ENCODE peak calls at places on chromosomes 4 and X, in four cellular contexts. D, G, V and P are unnamed samples.

GRCh38 chr4:6910340-6910959 is 824 bp downstream of the TBC1D14 start:
- DNase-seq in D (no peak), V (no peak), G (peak), P (no peak)

GRCh38 chr4:120009731-120010130 is 56.9 kb downstream of the MAD2L1 start:
- DNase-seq in V (no peak), D (no peak), G (no peak), P (peak)

GRCh38 chrX:39688576-39689373 is 409.0 kb downstream of the BCOR start:
- DNase-seq in G (peak), D (peak), V (no peak), P (no peak)

GRCh38 chr4:143531773-143532491 is 18.4 kb downstream of the SMARCA5 start:
- DNase-seq in V (no peak), D (no peak), G (no peak), P (no peak)

GRCh38 chr4:98113005-98113404 is 30.3 kb downstream of the STPG2 start:
- DNase-seq in G (no peak), D (no peak), V (no peak), P (peak)

GRCh38 chrX:13647709-13648212 is 5.2 kb upstream of the TCEANC start:
- DNase-seq in V (peak), D (no peak), G (no peak), P (no peak)

GRCh38 chr4:53537606-53538005 is 53.7 kb downstream of the LNX1 start:
- DNase-seq in V (no peak), G (no peak), D (no peak), P (no peak)

GRCh38 chr4:41880840-41881831 is 54.1 kb upstream of the TMEM33 start:
- DNase-seq in D (peak), V (no peak), G (peak), P (no peak)

GRCh38 chrX:23864719-23865349 is 42.9 kb downstream of the APOO start:
- DNase-seq in G (no peak), V (no peak), D (no peak), P (no peak)

GRCh38 chr4:79042079-79042674 is 102.9 kb upstream of the PAQR3 start:
- DNase-seq in G (no peak), D (no peak), V (no peak), P (peak)

GRCh38 chrX:35046646-35047231 is 104.1 kb downstream of the FAM47B start:
- DNase-seq in D (no peak), V (no peak), G (no peak), P (no peak)

GRCh38 chrX:129957241-129958099 is 25.0 kb upstream of the BCORL1 start:
- DNase-seq in G (peak), V (no peak), D (peak), P (no peak)

GRCh38 chrX:9327086-9327746 is 137.6 kb upstream of the TBL1X start:
- DNase-seq in V (no peak), D (no peak), G (no peak), P (no peak)

GRCh38 chr4:151783867-151784266 is 23.1 kb upstream of the GATB start:
- DNase-seq in V (no peak), D (no peak), G (no peak), P (no peak)

GRCh38 chrX:20742106-20742505 is 475.4 kb upstream of the RPS6KA3 start:
- DNase-seq in V (no peak), D (no peak), G (no peak), P (peak)

GRCh38 chrX:39174761-39175417 is 373.6 kb downstream of the MID1IP1 start:
- DNase-seq in G (peak), D (no peak), V (peak), P (no peak)

GRCh38 chr4:86092684-86093083 is 267.2 kb downstream of the MAPK10 start:
- DNase-seq in V (no peak), D (no peak), G (no peak), P (peak)

GRCh38 chr4:27154706-27155105 is 294.1 kb downstream of the STIM2 start:
- DNase-seq in G (no peak), V (no peak), D (no peak), P (peak)

GRCh38 chr4:142365386-142365785 is 480.7 kb downstream of the INPP4B start:
- DNase-seq in D (no peak), V (no peak), G (no peak), P (no peak)

GRCh38 chr4:106305435-106306055 is 10.5 kb downstream of the TBCK start:
- DNase-seq in D (no peak), V (no peak), G (no peak), P (no peak)

GRCh38 chrX:69424161-69424560 is 80.0 kb upstream of the NALF2 start:
- DNase-seq in V (no peak), D (no peak), G (no peak), P (peak)

GRCh38 chrX:68822641-68823410 is 6.0 kb upstream of the EFNB1 start:
- DNase-seq in D (no peak), V (no peak), G (no peak), P (no peak)

GRCh38 chr4:72577211-72577610 is 8.2 kb upstream of the ADAMTS3 start:
- DNase-seq in D (no peak), G (no peak), V (no peak), P (no peak)

GRCh38 chr4:186808635-186809018 is 85.0 kb upstream of the FAT1 start:
- DNase-seq in G (no peak), V (no peak), D (no peak), P (peak)

GRCh38 chr4:56049428-56050212 is 100.9 kb downstream of the CEP135 start:
- DNase-seq in D (peak), V (no peak), G (peak), P (no peak)

GRCh38 chr4:63637270-63637669 is 772.0 kb downstream of the TECRL start:
- DNase-seq in D (no peak), G (no peak), V (no peak), P (no peak)

GRCh38 chr4:118225521-118225920 is 127.3 kb downstream of the PRSS12 start:
- DNase-seq in G (no peak), V (no peak), D (no peak), P (no peak)

GRCh38 chr4:37816006-37816405 is 10.5 kb upstream of the PGM2 start:
- DNase-seq in G (no peak), D (no peak), V (no peak), P (no peak)

GRCh38 chr4:153142700-153143438 is 61.4 kb upstream of the TRIM2 start:
- DNase-seq in V (peak), D (peak), G (peak), P (peak)

GRCh38 chr4:57094482-57095223 is 15.5 kb downstream of the IGFBP7 start:
- DNase-seq in D (no peak), V (no peak), G (no peak), P (peak)

GRCh38 chr4:186266699-186267467 is 894 bp downstream of the F11 start:
- DNase-seq in D (peak), V (no peak), G (peak), P (no peak)

GRCh38 chr4:111475001-111475400 is 670.3 kb upstream of the FAM241A start:
- DNase-seq in D (peak), G (no peak), V (no peak), P (no peak)